ENCODE peak calls at places on chromosomes 13 and 19, in nine cellular contexts. One of them, this sample, is unnamed.

GRCh38 chr13:44795176-44795575 is 194.1 kb downstream of the NUFIP1 start:
- DNase-seq in prostate gland: no peak
- DNase-seq in vagina: no peak
- DNase-seq in HCT116: no peak
- DNase-seq in transverse colon: no peak
- DNase-seq in K562: no peak
- DNase-seq in spleen: no peak
- DNase-seq in H1: no peak
- DNase-seq in breast epithelium: no peak
- DNase-seq in this sample: no peak

GRCh38 chr19:55346725-55347441 is 7.2 kb downstream of the KMT5C start:
- DNase-seq in transverse colon: no peak
- DNase-seq in H1: no peak
- DNase-seq in HCT116: no peak
- DNase-seq in prostate gland: no peak
- DNase-seq in spleen: no peak
- DNase-seq in vagina: no peak
- DNase-seq in breast epithelium: no peak
- DNase-seq in K562: no peak
- DNase-seq in this sample: no peak

GRCh38 chr19:34244611-34245299 is 9.6 kb upstream of the GARRE1 start:
- DNase-seq in breast epithelium: no peak
- DNase-seq in K562: no peak
- DNase-seq in vagina: no peak
- DNase-seq in prostate gland: no peak
- DNase-seq in H1: no peak
- DNase-seq in HCT116: no peak
- DNase-seq in transverse colon: no peak
- DNase-seq in spleen: no peak
- DNase-seq in this sample: no peak

GRCh38 chr19:13121551-13122274 is 3.6 kb downstream of the NACC1 start:
- DNase-seq in H1: no peak
- DNase-seq in spleen: no peak
- DNase-seq in breast epithelium: no peak
- DNase-seq in prostate gland: no peak
- DNase-seq in HCT116: no peak
- DNase-seq in transverse colon: no peak
- DNase-seq in vagina: no peak
- DNase-seq in K562: no peak
- DNase-seq in this sample: no peak

GRCh38 chr13:78215458-78215857 is 296.8 kb upstream of the EDNRB start:
- DNase-seq in K562: no peak
- DNase-seq in breast epithelium: no peak
- DNase-seq in H1: no peak
- DNase-seq in vagina: no peak
- DNase-seq in spleen: no peak
- DNase-seq in transverse colon: no peak
- DNase-seq in prostate gland: no peak
- DNase-seq in HCT116: no peak
- DNase-seq in this sample: no peak

GRCh38 chr13:23472189-23472588 is 38.7 kb upstream of the SACS start:
- DNase-seq in prostate gland: no peak
- DNase-seq in K562: no peak
- DNase-seq in H1: no peak
- DNase-seq in vagina: no peak
- DNase-seq in HCT116: no peak
- DNase-seq in transverse colon: no peak
- DNase-seq in spleen: no peak
- DNase-seq in breast epithelium: no peak
- DNase-seq in this sample: no peak

GRCh38 chr13:42574435-42575311 is 721 bp downstream of the TNFSF11 start:
- DNase-seq in H1: no peak
- DNase-seq in breast epithelium: no peak
- DNase-seq in HCT116: no peak
- DNase-seq in transverse colon: no peak
- DNase-seq in K562: no peak
- DNase-seq in vagina: no peak
- DNase-seq in spleen: peak
- DNase-seq in prostate gland: no peak
- DNase-seq in this sample: no peak

GRCh38 chr13:30134578-30134977 is 172.8 kb downstream of the KATNAL1 start:
- DNase-seq in prostate gland: no peak
- DNase-seq in breast epithelium: no peak
- DNase-seq in transverse colon: no peak
- DNase-seq in K562: no peak
- DNase-seq in H1: no peak
- DNase-seq in HCT116: no peak
- DNase-seq in vagina: no peak
- DNase-seq in spleen: no peak
- DNase-seq in this sample: no peak

GRCh38 chr13:72160977-72161376 is 294.0 kb upstream of the DACH1 start:
- DNase-seq in H1: no peak
- DNase-seq in transverse colon: no peak
- DNase-seq in spleen: no peak
- DNase-seq in breast epithelium: no peak
- DNase-seq in HCT116: no peak
- DNase-seq in vagina: no peak
- DNase-seq in prostate gland: no peak
- DNase-seq in K562: no peak
- DNase-seq in this sample: no peak

GRCh38 chr13:46489586-46490023 is 63.4 kb upstream of the LRCH1 start:
- DNase-seq in transverse colon: no peak
- DNase-seq in spleen: no peak
- DNase-seq in prostate gland: no peak
- DNase-seq in vagina: no peak
- DNase-seq in breast epithelium: no peak
- DNase-seq in HCT116: no peak
- DNase-seq in H1: no peak
- DNase-seq in K562: no peak
- DNase-seq in this sample: no peak

GRCh38 chr19:18995804-18996241 is 37.5 kb downstream of the SUGP2 start:
- DNase-seq in vagina: no peak
- DNase-seq in transverse colon: peak
- DNase-seq in spleen: no peak
- DNase-seq in breast epithelium: no peak
- DNase-seq in prostate gland: peak
- DNase-seq in K562: peak
- DNase-seq in HCT116: peak
- DNase-seq in H1: peak
- DNase-seq in this sample: no peak

GRCh38 chr19:27754700-27755099 is 1458.3 kb downstream of the UQCRFS1 start:
- DNase-seq in breast epithelium: no peak
- DNase-seq in vagina: no peak
- DNase-seq in K562: no peak
- DNase-seq in HCT116: no peak
- DNase-seq in transverse colon: no peak
- DNase-seq in spleen: no peak
- DNase-seq in prostate gland: no peak
- DNase-seq in H1: no peak
- DNase-seq in this sample: no peak

GRCh38 chr13:111977184-111977516 is 89.8 kb upstream of the SOX1 start:
- DNase-seq in prostate gland: no peak
- DNase-seq in K562: no peak
- DNase-seq in HCT116: no peak
- DNase-seq in transverse colon: no peak
- DNase-seq in spleen: no peak
- DNase-seq in H1: no peak
- DNase-seq in vagina: peak
- DNase-seq in breast epithelium: no peak
- DNase-seq in this sample: no peak

GRCh38 chr13:30019648-30020626 is 169.5 kb upstream of the UBL3 start:
- DNase-seq in spleen: no peak
- DNase-seq in vagina: no peak
- DNase-seq in transverse colon: no peak
- DNase-seq in HCT116: no peak
- DNase-seq in prostate gland: no peak
- DNase-seq in breast epithelium: no peak
- DNase-seq in H1: no peak
- DNase-seq in K562: no peak
- DNase-seq in this sample: no peak

GRCh38 chr19:51168571-51169282 is 26.6 kb downstream of the SIGLEC7 start:
- DNase-seq in transverse colon: no peak
- DNase-seq in vagina: no peak
- DNase-seq in prostate gland: no peak
- DNase-seq in HCT116: no peak
- DNase-seq in breast epithelium: no peak
- DNase-seq in H1: no peak
- DNase-seq in spleen: no peak
- DNase-seq in K562: no peak
- DNase-seq in this sample: no peak
- TF ChIP-seq POLR2A in transverse colon: no peak
- TF ChIP-seq POLR2A in vagina: no peak
- TF ChIP-seq POLR2A in prostate gland: no peak
- TF ChIP-seq POLR2A in HCT116: no peak
- TF ChIP-seq POLR2A in breast epithelium: no peak
- TF ChIP-seq POLR2A in H1: no peak
- TF ChIP-seq POLR2A in spleen: no peak
- TF ChIP-seq POLR2A in K562: no peak
- TF ChIP-seq POLR2A in this sample: no peak

GRCh38 chr19:47757617-47758432 is 12.5 kb downstream of the NOP53 start:
- DNase-seq in HCT116: no peak
- DNase-seq in prostate gland: no peak
- DNase-seq in H1: no peak
- DNase-seq in K562: peak
- DNase-seq in vagina: no peak
- DNase-seq in breast epithelium: no peak
- DNase-seq in transverse colon: peak
- DNase-seq in spleen: no peak
- DNase-seq in this sample: no peak

GRCh38 chr19:47758433-47758784 is 13.1 kb downstream of the NOP53 start:
- DNase-seq in spleen: no peak
- DNase-seq in K562: no peak
- DNase-seq in breast epithelium: no peak
- DNase-seq in H1: no peak
- DNase-seq in transverse colon: no peak
- DNase-seq in vagina: no peak
- DNase-seq in prostate gland: no peak
- DNase-seq in HCT116: no peak
- DNase-seq in this sample: no peak

GRCh38 chr19:47756627-47756929 is 11.2 kb downstream of the NOP53 start:
- DNase-seq in transverse colon: no peak
- DNase-seq in vagina: no peak
- DNase-seq in spleen: no peak
- DNase-seq in breast epithelium: no peak
- DNase-seq in H1: no peak
- DNase-seq in prostate gland: no peak
- DNase-seq in HCT116: no peak
- DNase-seq in K562: no peak
- DNase-seq in this sample: no peak

GRCh38 chr19:47755762-47756626 is 10.6 kb downstream of the NOP53 start:
- DNase-seq in prostate gland: no peak
- DNase-seq in spleen: no peak
- DNase-seq in K562: no peak
- DNase-seq in breast epithelium: no peak
- DNase-seq in vagina: no peak
- DNase-seq in HCT116: no peak
- DNase-seq in H1: no peak
- DNase-seq in transverse colon: no peak
- DNase-seq in this sample: no peak

GRCh38 chr19:47756953-47757608 is 11.7 kb downstream of the NOP53 start:
- DNase-seq in HCT116: no peak
- DNase-seq in spleen: no peak
- DNase-seq in K562: no peak
- DNase-seq in transverse colon: peak
- DNase-seq in H1: no peak
- DNase-seq in prostate gland: no peak
- DNase-seq in vagina: no peak
- DNase-seq in breast epithelium: no peak
- DNase-seq in this sample: no peak
- TF ChIP-seq POLR2AphosphoS5 in HCT116: no peak
- TF ChIP-seq POLR2AphosphoS5 in spleen: no peak
- TF ChIP-seq POLR2AphosphoS5 in K562: no peak
- TF ChIP-seq POLR2AphosphoS5 in transverse colon: no peak
- TF ChIP-seq POLR2AphosphoS5 in H1: no peak
- TF ChIP-seq POLR2AphosphoS5 in prostate gland: no peak
- TF ChIP-seq POLR2AphosphoS5 in vagina: no peak
- TF ChIP-seq POLR2AphosphoS5 in breast epithelium: no peak
- TF ChIP-seq POLR2AphosphoS5 in this sample: no peak

DNA sequence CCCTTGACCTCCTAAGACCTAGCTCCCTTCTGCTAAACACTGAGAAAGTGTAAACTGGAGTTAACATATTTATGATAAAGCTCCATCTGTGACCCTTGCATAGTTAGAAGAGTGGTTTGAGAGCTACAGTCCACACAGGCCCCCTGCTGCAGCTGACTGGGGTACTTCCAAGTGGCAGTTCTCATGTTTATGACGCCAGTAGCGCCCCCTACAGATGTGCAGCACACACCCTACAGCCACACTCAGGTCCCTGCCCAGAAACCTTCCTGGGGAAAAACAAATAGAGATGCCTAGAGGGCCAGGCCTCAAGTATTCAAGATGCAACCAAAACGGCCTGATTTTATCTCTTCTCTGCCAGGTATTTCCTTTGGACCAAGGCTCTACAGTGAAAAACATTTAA is 553.2 kb downstream of the EFNB2 start:
- DNase-seq in transverse colon: no peak
- DNase-seq in spleen: no peak
- DNase-seq in H1: no peak
- DNase-seq in breast epithelium: no peak
- DNase-seq in prostate gland: no peak
- DNase-seq in HCT116: no peak
- DNase-seq in K562: no peak
- DNase-seq in vagina: no peak
- DNase-seq in this sample: peak
- TF ChIP-seq CTCF in transverse colon: no peak
- TF ChIP-seq CTCF in spleen: no peak
- TF ChIP-seq CTCF in H1: peak
- TF ChIP-seq CTCF in breast epithelium: no peak
- TF ChIP-seq CTCF in prostate gland: no peak
- TF ChIP-seq CTCF in HCT116: no peak
- TF ChIP-seq CTCF in K562: no peak
- TF ChIP-seq CTCF in vagina: no peak
- TF ChIP-seq CTCF in this sample: no peak

GRCh38 chr19:1606138-1606651 is 933 bp upstream of the UQCR11 start:
- DNase-seq in K562: no peak
- DNase-seq in transverse colon: no peak
- DNase-seq in prostate gland: no peak
- DNase-seq in HCT116: no peak
- DNase-seq in spleen: no peak
- DNase-seq in vagina: no peak
- DNase-seq in breast epithelium: no peak
- DNase-seq in H1: no peak
- DNase-seq in this sample: no peak

GRCh38 chr19:1601613-1602064 is 3.6 kb downstream of the UQCR11 start:
- DNase-seq in K562: peak
- DNase-seq in transverse colon: no peak
- DNase-seq in vagina: no peak
- DNase-seq in HCT116: no peak
- DNase-seq in spleen: no peak
- DNase-seq in H1: no peak
- DNase-seq in breast epithelium: no peak
- DNase-seq in prostate gland: no peak
- DNase-seq in this sample: no peak

GRCh38 chr19:1602091-1602707 is 3.1 kb downstream of the UQCR11 start:
- DNase-seq in spleen: no peak
- DNase-seq in H1: no peak
- DNase-seq in transverse colon: no peak
- DNase-seq in K562: no peak
- DNase-seq in breast epithelium: no peak
- DNase-seq in prostate gland: no peak
- DNase-seq in vagina: no peak
- DNase-seq in HCT116: no peak
- DNase-seq in this sample: no peak

GRCh38 chr19:1608414-1609391 is 3.4 kb upstream of the UQCR11 start:
- DNase-seq in H1: no peak
- DNase-seq in breast epithelium: no peak
- DNase-seq in spleen: peak
- DNase-seq in vagina: no peak
- DNase-seq in transverse colon: no peak
- DNase-seq in K562: no peak
- DNase-seq in HCT116: no peak
- DNase-seq in prostate gland: no peak
- DNase-seq in this sample: no peak

GRCh38 chr19:1605236-1606137 is at the start of gene UQCR11:
- DNase-seq in vagina: no peak
- DNase-seq in H1: peak
- DNase-seq in spleen: peak
- DNase-seq in breast epithelium: peak
- DNase-seq in transverse colon: peak
- DNase-seq in K562: peak
- DNase-seq in prostate gland: peak
- DNase-seq in HCT116: peak
- DNase-seq in this sample: peak
- TF ChIP-seq POLR2A in vagina: no peak
- TF ChIP-seq POLR2A in H1: peak
- TF ChIP-seq POLR2A in spleen: no peak
- TF ChIP-seq POLR2A in breast epithelium: no peak
- TF ChIP-seq POLR2A in transverse colon: no peak
- TF ChIP-seq POLR2A in K562: peak
- TF ChIP-seq POLR2A in prostate gland: peak
- TF ChIP-seq POLR2A in HCT116: peak
- TF ChIP-seq POLR2A in this sample: no peak

This sample was measured in esophagus muscularis mucosa.